ENCODE peak calls at places on chromosomes 13 and 19, in seven cellular contexts. One of them, this sample, is unnamed.

GRCh38 chr13:95920485-95920884 is 132.7 kb downstream of the UGGT2 start:
- DNase-seq in heart left ventricle: no peak
- DNase-seq in left ventricle myocardium inferior: no peak
- DNase-seq in GM10248: no peak
- DNase-seq in prostate gland: no peak
- DNase-seq in WERI-Rb-1: no peak
- DNase-seq in body of pancreas: no peak
- DNase-seq in this sample: no peak

GRCh38 chr13:98419786-98420559 is 156.9 kb downstream of the STK24 start:
- DNase-seq in heart left ventricle: no peak
- DNase-seq in left ventricle myocardium inferior: no peak
- DNase-seq in WERI-Rb-1: no peak
- DNase-seq in GM10248: no peak
- DNase-seq in prostate gland: peak; percentile 77
- DNase-seq in body of pancreas: peak; percentile 5
- DNase-seq in this sample: no peak

GRCh38 chr13:51562011-51562671 is 22.1 kb upstream of the WDFY2 start:
- DNase-seq in body of pancreas: no peak
- DNase-seq in WERI-Rb-1: no peak
- DNase-seq in prostate gland: no peak
- DNase-seq in GM10248: peak; percentile 40
- DNase-seq in heart left ventricle: no peak
- DNase-seq in left ventricle myocardium inferior: no peak
- DNase-seq in this sample: peak; percentile 34

GRCh38 chr19:29843180-29844051 is 31.6 kb downstream of the CCNE1 start:
- DNase-seq in prostate gland: no peak
- DNase-seq in GM10248: no peak
- DNase-seq in WERI-Rb-1: peak; percentile 38
- DNase-seq in body of pancreas: peak; percentile 23
- DNase-seq in heart left ventricle: no peak
- DNase-seq in left ventricle myocardium inferior: peak; percentile 36
- DNase-seq in this sample: no peak

GRCh38 chr13:107233541-107233940 is 665.6 kb upstream of the ARGLU1 start:
- DNase-seq in left ventricle myocardium inferior: no peak
- DNase-seq in GM10248: no peak
- DNase-seq in WERI-Rb-1: no peak
- DNase-seq in prostate gland: no peak
- DNase-seq in body of pancreas: no peak
- DNase-seq in heart left ventricle: no peak
- DNase-seq in this sample: no peak

GRCh38 chr13:60268203-60268555 is 104.5 kb upstream of the DIAPH3 start:
- DNase-seq in body of pancreas: no peak
- DNase-seq in prostate gland: no peak
- DNase-seq in GM10248: no peak
- DNase-seq in heart left ventricle: no peak
- DNase-seq in left ventricle myocardium inferior: no peak
- DNase-seq in WERI-Rb-1: no peak
- DNase-seq in this sample: no peak

GRCh38 chr13:33799950-33800592 is 17.9 kb upstream of the RFC3 start:
- DNase-seq in GM10248: no peak
- DNase-seq in prostate gland: no peak
- DNase-seq in WERI-Rb-1: no peak
- DNase-seq in left ventricle myocardium inferior: no peak
- DNase-seq in heart left ventricle: no peak
- DNase-seq in body of pancreas: no peak
- DNase-seq in this sample: peak; percentile 21

GRCh38 chr13:112469071-112469745 is 93.1 kb downstream of the SPACA7 start:
- DNase-seq in heart left ventricle: peak; percentile 37
- DNase-seq in WERI-Rb-1: no peak
- DNase-seq in left ventricle myocardium inferior: no peak
- DNase-seq in body of pancreas: no peak
- DNase-seq in GM10248: no peak
- DNase-seq in prostate gland: no peak
- DNase-seq in this sample: no peak

DNA sequence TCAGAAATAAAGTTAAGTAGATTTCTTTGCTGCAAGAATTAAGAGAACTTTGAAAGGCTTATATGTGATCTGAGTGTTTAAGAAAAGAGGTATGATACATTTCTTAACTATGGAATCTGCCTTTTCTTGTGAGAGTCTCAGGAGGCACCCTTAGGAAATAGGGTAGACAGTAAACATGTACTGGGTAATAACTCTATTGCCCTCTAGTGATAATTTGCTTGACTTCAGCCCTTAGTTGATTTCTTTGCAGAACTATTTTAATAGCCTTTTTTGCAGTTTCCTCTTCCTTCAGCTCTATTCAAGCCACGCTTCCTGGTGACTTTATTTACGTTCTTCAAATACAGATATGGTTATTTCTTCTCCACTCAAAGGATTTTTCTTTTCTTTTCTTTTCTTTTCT is 37.0 kb upstream of the CCNA1 start:
- DNase-seq in prostate gland: no peak
- DNase-seq in WERI-Rb-1: no peak
- DNase-seq in left ventricle myocardium inferior: no peak
- DNase-seq in GM10248: peak; percentile 17
- DNase-seq in heart left ventricle: no peak
- DNase-seq in body of pancreas: no peak
- DNase-seq in this sample: peak; percentile 17
- TF ChIP-seq CTCF in prostate gland: peak; percentile 38
- TF ChIP-seq CTCF in WERI-Rb-1: peak; percentile 17
- TF ChIP-seq CTCF in left ventricle myocardium inferior: peak; percentile 57
- TF ChIP-seq CTCF in GM10248: no peak
- TF ChIP-seq CTCF in heart left ventricle: peak; percentile 14
- TF ChIP-seq CTCF in body of pancreas: peak; percentile 27
- TF ChIP-seq CTCF in this sample: no peak

GRCh38 chr13:30618938-30619289 is 1.2 kb downstream of the USPL1 start:
- DNase-seq in left ventricle myocardium inferior: no peak
- DNase-seq in heart left ventricle: no peak
- DNase-seq in GM10248: no peak
- DNase-seq in body of pancreas: no peak
- DNase-seq in WERI-Rb-1: no peak
- DNase-seq in prostate gland: no peak
- DNase-seq in this sample: no peak
- TF ChIP-seq CTCF in left ventricle myocardium inferior: no peak
- TF ChIP-seq CTCF in heart left ventricle: no peak
- TF ChIP-seq CTCF in GM10248: no peak
- TF ChIP-seq CTCF in body of pancreas: no peak
- TF ChIP-seq CTCF in WERI-Rb-1: no peak
- TF ChIP-seq CTCF in prostate gland: no peak
- TF ChIP-seq CTCF in this sample: no peak

GRCh38 chr19:42114412-42114811 is 17.8 kb downstream of the POU2F2 start:
- DNase-seq in GM10248: peak; percentile 72
- DNase-seq in prostate gland: no peak
- DNase-seq in heart left ventricle: no peak
- DNase-seq in body of pancreas: peak; percentile 61
- DNase-seq in left ventricle myocardium inferior: no peak
- DNase-seq in WERI-Rb-1: peak; percentile 92
- DNase-seq in this sample: peak; percentile 85

GRCh38 chr19:42111811-42112210 is 20.4 kb downstream of the POU2F2 start:
- DNase-seq in body of pancreas: no peak
- DNase-seq in WERI-Rb-1: no peak
- DNase-seq in GM10248: no peak
- DNase-seq in heart left ventricle: no peak
- DNase-seq in prostate gland: no peak
- DNase-seq in left ventricle myocardium inferior: no peak
- DNase-seq in this sample: no peak

GRCh38 chr19:42115219-42115618 is 17.0 kb downstream of the POU2F2 start:
- DNase-seq in left ventricle myocardium inferior: no peak
- DNase-seq in WERI-Rb-1: no peak
- DNase-seq in prostate gland: no peak
- DNase-seq in heart left ventricle: no peak
- DNase-seq in body of pancreas: peak; percentile 81
- DNase-seq in GM10248: no peak
- DNase-seq in this sample: no peak

GRCh38 chr19:42115705-42116104 is 16.5 kb downstream of the POU2F2 start:
- DNase-seq in WERI-Rb-1: no peak
- DNase-seq in GM10248: no peak
- DNase-seq in prostate gland: no peak
- DNase-seq in left ventricle myocardium inferior: no peak
- DNase-seq in heart left ventricle: no peak
- DNase-seq in body of pancreas: no peak
- DNase-seq in this sample: no peak

GRCh38 chr19:42113641-42114348 is 18.5 kb downstream of the POU2F2 start:
- DNase-seq in left ventricle myocardium inferior: no peak
- DNase-seq in prostate gland: no peak
- DNase-seq in heart left ventricle: no peak
- DNase-seq in body of pancreas: peak; percentile 19
- DNase-seq in GM10248: peak; percentile 62
- DNase-seq in WERI-Rb-1: peak; percentile 87
- DNase-seq in this sample: peak; percentile 74
- TF ChIP-seq CTCF in left ventricle myocardium inferior: no peak
- TF ChIP-seq CTCF in prostate gland: no peak
- TF ChIP-seq CTCF in heart left ventricle: no peak
- TF ChIP-seq CTCF in body of pancreas: no peak
- TF ChIP-seq CTCF in GM10248: no peak
- TF ChIP-seq CTCF in WERI-Rb-1: peak; percentile 47
- TF ChIP-seq CTCF in this sample: no peak

GRCh38 chr19:31461814-31462539 is 112.7 kb upstream of the TSHZ3 start:
- DNase-seq in prostate gland: no peak
- DNase-seq in left ventricle myocardium inferior: no peak
- DNase-seq in body of pancreas: no peak
- DNase-seq in GM10248: no peak
- DNase-seq in WERI-Rb-1: no peak
- DNase-seq in heart left ventricle: no peak
- DNase-seq in this sample: no peak
- TF ChIP-seq CTCF in prostate gland: no peak
- TF ChIP-seq CTCF in left ventricle myocardium inferior: no peak
- TF ChIP-seq CTCF in body of pancreas: no peak
- TF ChIP-seq CTCF in GM10248: no peak
- TF ChIP-seq CTCF in WERI-Rb-1: no peak
- TF ChIP-seq CTCF in heart left ventricle: no peak
- TF ChIP-seq CTCF in this sample: no peak

GRCh38 chr19:13959141-13959961 is 7.0 kb downstream of the DCAF15 start:
- DNase-seq in GM10248: no peak
- DNase-seq in body of pancreas: no peak
- DNase-seq in left ventricle myocardium inferior: no peak
- DNase-seq in WERI-Rb-1: no peak
- DNase-seq in heart left ventricle: no peak
- DNase-seq in prostate gland: no peak
- DNase-seq in this sample: no peak

GRCh38 chr19:13960863-13961784 is 8.8 kb downstream of the DCAF15 start:
- DNase-seq in GM10248: no peak
- DNase-seq in left ventricle myocardium inferior: no peak
- DNase-seq in WERI-Rb-1: no peak
- DNase-seq in prostate gland: no peak
- DNase-seq in body of pancreas: no peak
- DNase-seq in heart left ventricle: no peak
- DNase-seq in this sample: no peak

GRCh38 chr19:13961826-13962737 is 9.8 kb downstream of the DCAF15 start:
- DNase-seq in GM10248: no peak
- DNase-seq in WERI-Rb-1: no peak
- DNase-seq in heart left ventricle: no peak
- DNase-seq in left ventricle myocardium inferior: no peak
- DNase-seq in body of pancreas: no peak
- DNase-seq in prostate gland: no peak
- DNase-seq in this sample: no peak

GRCh38 chr19:13958043-13958442 is 5.7 kb downstream of the DCAF15 start:
- DNase-seq in prostate gland: no peak
- DNase-seq in left ventricle myocardium inferior: no peak
- DNase-seq in WERI-Rb-1: no peak
- DNase-seq in body of pancreas: no peak
- DNase-seq in GM10248: no peak
- DNase-seq in heart left ventricle: no peak
- DNase-seq in this sample: no peak

DNA sequence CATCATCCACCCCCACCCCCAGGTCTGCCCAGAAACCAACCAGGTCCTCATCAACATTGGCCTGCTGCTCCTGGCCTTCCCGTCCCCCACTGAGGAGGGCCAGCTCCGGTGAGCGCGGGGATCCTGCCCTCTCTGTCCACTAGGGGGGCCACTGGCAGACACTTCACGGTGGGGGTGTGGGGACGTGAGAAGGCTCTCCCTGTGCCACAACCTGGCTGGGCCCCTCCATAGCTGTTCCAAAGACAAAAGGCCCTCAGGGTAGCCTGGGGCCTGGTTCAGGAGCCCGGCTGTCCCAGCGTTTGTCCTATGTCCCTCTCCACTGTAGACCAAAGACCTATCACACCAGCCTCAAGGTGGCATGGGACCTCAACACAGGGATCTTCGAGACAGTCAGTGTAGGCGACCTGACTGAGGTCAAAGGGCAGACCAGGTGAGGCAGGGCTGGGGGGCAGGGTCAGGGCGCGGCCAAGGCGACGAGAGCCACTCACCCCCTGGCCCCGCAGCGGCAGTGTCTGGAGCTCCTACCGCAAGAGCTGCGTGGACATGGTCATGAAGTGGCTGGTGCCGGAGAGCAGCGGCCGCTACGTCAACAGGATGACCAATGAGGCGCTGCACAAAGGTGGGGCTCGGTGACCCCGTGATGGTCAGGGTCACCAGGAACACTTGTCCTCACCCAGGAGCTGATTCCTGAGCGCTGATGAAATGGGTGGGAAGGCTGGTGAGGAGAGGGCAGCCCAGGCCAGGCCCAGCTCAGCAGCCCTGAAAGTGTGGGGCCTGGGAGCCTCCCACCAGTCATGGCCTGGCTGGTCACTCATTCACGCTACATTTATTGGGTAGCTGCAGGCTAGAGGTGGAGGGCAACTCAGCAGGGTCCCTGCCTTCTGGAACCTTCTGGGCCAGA is 7.9 kb downstream of the DCAF15 start:
- DNase-seq in body of pancreas: no peak
- DNase-seq in prostate gland: no peak
- DNase-seq in WERI-Rb-1: peak; percentile 58
- DNase-seq in GM10248: no peak
- DNase-seq in heart left ventricle: no peak
- DNase-seq in left ventricle myocardium inferior: no peak
- DNase-seq in this sample: peak; percentile 70
- TF ChIP-seq CTCF in body of pancreas: no peak
- TF ChIP-seq CTCF in prostate gland: peak; percentile 15
- TF ChIP-seq CTCF in WERI-Rb-1: peak; percentile 68
- TF ChIP-seq CTCF in GM10248: peak; percentile 25
- TF ChIP-seq CTCF in heart left ventricle: no peak
- TF ChIP-seq CTCF in left ventricle myocardium inferior: no peak
- TF ChIP-seq CTCF in this sample: no peak

GRCh38 chr13:79898996-79899395 is 418.0 kb downstream of the NDFIP2 start:
- DNase-seq in GM10248: no peak
- DNase-seq in body of pancreas: no peak
- DNase-seq in heart left ventricle: no peak
- DNase-seq in left ventricle myocardium inferior: no peak
- DNase-seq in WERI-Rb-1: no peak
- DNase-seq in prostate gland: no peak
- DNase-seq in this sample: no peak

GRCh38 chr13:79904581-79904980 is 423.6 kb downstream of the NDFIP2 start:
- DNase-seq in left ventricle myocardium inferior: no peak
- DNase-seq in prostate gland: no peak
- DNase-seq in heart left ventricle: no peak
- DNase-seq in WERI-Rb-1: no peak
- DNase-seq in body of pancreas: no peak
- DNase-seq in GM10248: no peak
- DNase-seq in this sample: no peak

GRCh38 chr13:79898202-79898826 is 417.4 kb downstream of the NDFIP2 start:
- DNase-seq in GM10248: no peak
- DNase-seq in WERI-Rb-1: no peak
- DNase-seq in heart left ventricle: no peak
- DNase-seq in left ventricle myocardium inferior: no peak
- DNase-seq in body of pancreas: no peak
- DNase-seq in prostate gland: no peak
- DNase-seq in this sample: no peak

GRCh38 chr13:79900356-79900755 is 419.4 kb downstream of the NDFIP2 start:
- DNase-seq in prostate gland: no peak
- DNase-seq in heart left ventricle: no peak
- DNase-seq in GM10248: no peak
- DNase-seq in WERI-Rb-1: no peak
- DNase-seq in body of pancreas: no peak
- DNase-seq in left ventricle myocardium inferior: no peak
- DNase-seq in this sample: no peak

GRCh38 chr13:79901336-79901735 is 420.4 kb downstream of the NDFIP2 start:
- DNase-seq in left ventricle myocardium inferior: no peak
- DNase-seq in body of pancreas: no peak
- DNase-seq in GM10248: no peak
- DNase-seq in WERI-Rb-1: peak; percentile 82
- DNase-seq in prostate gland: no peak
- DNase-seq in heart left ventricle: no peak
- DNase-seq in this sample: no peak
- TF ChIP-seq CTCF in left ventricle myocardium inferior: no peak
- TF ChIP-seq CTCF in body of pancreas: no peak
- TF ChIP-seq CTCF in GM10248: no peak
- TF ChIP-seq CTCF in WERI-Rb-1: peak; percentile 25
- TF ChIP-seq CTCF in prostate gland: no peak
- TF ChIP-seq CTCF in heart left ventricle: no peak
- TF ChIP-seq CTCF in this sample: no peak